ENCODE peak calls at places on chromosomes 2 and 18, in six cellular contexts. G, D, O, Y, N and V are unnamed samples.

GRCh38 chr2:19364014-19364413 is 5.6 kb upstream of the OSR1 start:
- DNase-seq in O (no peak), Y (no peak), G (no peak), D (no peak), N (no peak), V (no peak)

GRCh38 chr2:68124321-68124720 is 33.4 kb upstream of the PNO1 start:
- DNase-seq in N (no peak), Y (no peak), G (no peak), O (no peak), D (no peak), V (no peak)

GRCh38 chr18:47485221-47485797 is 233.8 kb upstream of the SKOR2 start:
- DNase-seq in O (no peak), N (no peak), G (no peak), D (no peak), Y (no peak), V (no peak)

GRCh38 chr2:223929575-223930001 is 15.5 kb downstream of the WDFY1 start:
- DNase-seq in N (no peak), G (no peak), Y (no peak), D (no peak), O (peak), V (no peak)

GRCh38 chr18:6629635-6630140 is 99.8 kb upstream of the ARHGAP28 start:
- DNase-seq in G (no peak), O (no peak), D (peak), Y (no peak), N (no peak), V (no peak)

GRCh38 chr18:10032331-10032979 is 118.6 kb downstream of the VAPA start:
- DNase-seq in O (no peak), Y (peak), G (no peak), D (no peak), N (no peak), V (no peak)

GRCh38 chr18:36296591-36297418 is 708 bp upstream of the FHOD3 start:
- DNase-seq in G (peak), Y (no peak), D (peak), N (peak), O (peak), V (peak)

GRCh38 chr18:35024965-35025364 is 16.2 kb upstream of the MAPRE2 start:
- DNase-seq in G (no peak), O (no peak), N (peak), Y (no peak), D (peak), V (peak)

GRCh38 chr18:56770873-56771272 is 119.7 kb downstream of the WDR7 start:
- DNase-seq in Y (no peak), O (no peak), G (no peak), N (no peak), D (no peak), V (no peak)

GRCh38 chr2:41222593-41222992 is 770.7 kb upstream of the SLC8A1 start:
- DNase-seq in G (no peak), Y (no peak), O (no peak), N (no peak), D (no peak), V (no peak)